ENCODE peak calls at places on chromosomes 3 and 15, in eight cellular contexts. One of them, this sample, is unnamed.

GRCh38 chr3:50256978-50257890 is 11.7 kb upstream of the SEMA3B start:
- DNase-seq in H9: peak; percentile 74
- DNase-seq in mesendoderm: peak; percentile 76
- DNase-seq in ovary: no peak
- DNase-seq in keratinocyte: no peak
- DNase-seq in Peyer's patch: peak; percentile 73
- DNase-seq in uterus: no peak
- DNase-seq in cardiac muscle cell: peak; percentile 49
- DNase-seq in this sample: no peak

GRCh38 chr15:74180689-74181602 is 7.4 kb downstream of the ISLR start:
- DNase-seq in H9: no peak
- DNase-seq in ovary: no peak
- DNase-seq in Peyer's patch: peak; percentile 42
- DNase-seq in mesendoderm: no peak
- DNase-seq in keratinocyte: no peak
- DNase-seq in uterus: peak; percentile 44
- DNase-seq in cardiac muscle cell: no peak
- DNase-seq in this sample: no peak

GRCh38 chr3:160434071-160434470 is 15.5 kb downstream of the TRIM59 start:
- DNase-seq in uterus: no peak
- DNase-seq in ovary: no peak
- DNase-seq in mesendoderm: no peak
- DNase-seq in Peyer's patch: no peak
- DNase-seq in H9: no peak
- DNase-seq in keratinocyte: no peak
- DNase-seq in cardiac muscle cell: peak; percentile 2
- DNase-seq in this sample: no peak

GRCh38 chr3:160163259-160163878 is 61.9 kb upstream of the C3orf80 start:
- DNase-seq in uterus: no peak
- DNase-seq in ovary: no peak
- DNase-seq in cardiac muscle cell: peak; percentile 34
- DNase-seq in H9: no peak
- DNase-seq in Peyer's patch: no peak
- DNase-seq in keratinocyte: no peak
- DNase-seq in mesendoderm: no peak
- DNase-seq in this sample: no peak

GRCh38 chr15:70585707-70586034 is 177.7 kb downstream of the UACA start:
- DNase-seq in keratinocyte: no peak
- DNase-seq in Peyer's patch: no peak
- DNase-seq in cardiac muscle cell: no peak
- DNase-seq in ovary: no peak
- DNase-seq in mesendoderm: no peak
- DNase-seq in uterus: no peak
- DNase-seq in H9: no peak
- DNase-seq in this sample: no peak

GRCh38 chr3:40971191-40972168 is 227.8 kb upstream of the CTNNB1 start:
- DNase-seq in mesendoderm: peak; percentile 38
- DNase-seq in cardiac muscle cell: peak; percentile 55
- DNase-seq in uterus: peak; percentile 86
- DNase-seq in Peyer's patch: peak; percentile 66
- DNase-seq in keratinocyte: no peak
- DNase-seq in H9: no peak
- DNase-seq in ovary: peak; percentile 72
- DNase-seq in this sample: peak; percentile 68

GRCh38 chr15:38610748-38611147 is 46.1 kb upstream of the RASGRP1 start:
- DNase-seq in H9: no peak
- DNase-seq in Peyer's patch: no peak
- DNase-seq in mesendoderm: no peak
- DNase-seq in ovary: no peak
- DNase-seq in cardiac muscle cell: no peak
- DNase-seq in uterus: no peak
- DNase-seq in keratinocyte: no peak
- DNase-seq in this sample: no peak

GRCh38 chr3:142915636-142916035 is 26.8 kb upstream of the PCOLCE2 start:
- DNase-seq in H9: no peak
- DNase-seq in ovary: no peak
- DNase-seq in cardiac muscle cell: no peak
- DNase-seq in keratinocyte: no peak
- DNase-seq in uterus: no peak
- DNase-seq in mesendoderm: peak; percentile 53
- DNase-seq in Peyer's patch: no peak
- DNase-seq in this sample: no peak

GRCh38 chr3:169628567-169628966 is 34.9 kb downstream of the MECOM start:
- DNase-seq in H9: no peak
- DNase-seq in Peyer's patch: no peak
- DNase-seq in keratinocyte: no peak
- DNase-seq in mesendoderm: no peak
- DNase-seq in ovary: no peak
- DNase-seq in cardiac muscle cell: no peak
- DNase-seq in uterus: no peak
- DNase-seq in this sample: no peak

GRCh38 chr3:59575113-59576001 is 525.5 kb upstream of the CFAP20DC start:
- DNase-seq in H9: peak; percentile 83
- DNase-seq in Peyer's patch: peak; percentile 85
- DNase-seq in ovary: peak; percentile 71
- DNase-seq in uterus: peak; percentile 77
- DNase-seq in keratinocyte: no peak
- DNase-seq in cardiac muscle cell: peak; percentile 88
- DNase-seq in mesendoderm: peak; percentile 86
- DNase-seq in this sample: peak; percentile 77
- H3K27ac ChIP-seq in H9: no peak overlapping the region
- H3K27ac ChIP-seq in Peyer's patch: no peak overlapping the region
- H3K27ac ChIP-seq in ovary: no peak overlapping the region
- H3K27ac ChIP-seq in uterus: no peak overlapping the region
- H3K27ac ChIP-seq in keratinocyte: no peak overlapping the region
- H3K27ac ChIP-seq in cardiac muscle cell: no peak overlapping the region
- H3K27ac ChIP-seq in mesendoderm: no peak overlapping the region
- H3K27ac ChIP-seq in this sample: no peak overlapping the region

GRCh38 chr3:36989000-36989399 is 3.9 kb downstream of the EPM2AIP1 start:
- DNase-seq in H9: no peak
- DNase-seq in cardiac muscle cell: no peak
- DNase-seq in keratinocyte: no peak
- DNase-seq in uterus: no peak
- DNase-seq in Peyer's patch: no peak
- DNase-seq in mesendoderm: no peak
- DNase-seq in ovary: no peak
- DNase-seq in this sample: no peak

GRCh38 chr3:36989568-36989967 is 3.4 kb downstream of the EPM2AIP1 start:
- DNase-seq in uterus: no peak
- DNase-seq in H9: no peak
- DNase-seq in ovary: no peak
- DNase-seq in mesendoderm: no peak
- DNase-seq in cardiac muscle cell: no peak
- DNase-seq in keratinocyte: no peak
- DNase-seq in Peyer's patch: no peak
- DNase-seq in this sample: no peak

GRCh38 chr3:36991923-36992805 is 767 bp downstream of the EPM2AIP1 start:
- DNase-seq in cardiac muscle cell: no peak
- DNase-seq in keratinocyte: no peak
- DNase-seq in ovary: no peak
- DNase-seq in uterus: peak; percentile 31
- DNase-seq in mesendoderm: no peak
- DNase-seq in Peyer's patch: no peak
- DNase-seq in H9: no peak
- DNase-seq in this sample: no peak

GRCh38 chr3:36992806-36993325 is at the start of gene EPM2AIP1:
- DNase-seq in ovary: no peak
- DNase-seq in Peyer's patch: peak; percentile 94
- DNase-seq in H9: no peak
- DNase-seq in keratinocyte: peak; percentile 100
- DNase-seq in cardiac muscle cell: peak; percentile 99
- DNase-seq in mesendoderm: no peak
- DNase-seq in uterus: no peak
- DNase-seq in this sample: peak; percentile 98

DNA sequence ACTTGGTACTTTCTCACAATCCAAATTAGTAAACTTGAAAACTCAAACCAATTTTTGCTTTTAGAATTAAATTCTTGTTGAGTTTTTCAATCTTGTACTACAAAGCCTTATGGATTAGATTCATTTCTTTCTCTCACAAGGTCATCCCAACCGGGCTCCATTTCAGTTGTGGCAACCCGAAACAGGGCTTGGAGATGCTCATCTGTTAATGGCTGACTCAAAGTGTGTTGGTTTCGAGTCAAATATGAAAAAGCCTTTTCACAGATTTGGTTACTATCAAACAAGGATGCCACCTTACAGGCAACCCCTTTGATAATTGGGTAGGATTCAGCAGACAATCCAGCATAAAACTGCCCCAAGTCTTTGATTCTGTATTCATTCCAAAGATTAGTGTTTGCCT is 1.8 kb downstream of the EPM2AIP1 start:
- DNase-seq in H9: no peak
- DNase-seq in Peyer's patch: no peak
- DNase-seq in mesendoderm: no peak
- DNase-seq in cardiac muscle cell: no peak
- DNase-seq in ovary: no peak
- DNase-seq in uterus: no peak
- DNase-seq in keratinocyte: no peak
- DNase-seq in this sample: no peak
- H3K27ac ChIP-seq in H9: no peak overlapping the region
- H3K27ac ChIP-seq in Peyer's patch: peak overlapping the region; percentile 100
- H3K27ac ChIP-seq in mesendoderm: no peak overlapping the region
- H3K27ac ChIP-seq in cardiac muscle cell: peak overlapping the region; percentile 98
- H3K27ac ChIP-seq in ovary: peak overlapping the region; percentile 98
- H3K27ac ChIP-seq in uterus: peak overlapping the region; percentile 99
- H3K27ac ChIP-seq in keratinocyte: peak overlapping the region; percentile 91
- H3K27ac ChIP-seq in this sample: peak overlapping the region; percentile 98

DNA sequence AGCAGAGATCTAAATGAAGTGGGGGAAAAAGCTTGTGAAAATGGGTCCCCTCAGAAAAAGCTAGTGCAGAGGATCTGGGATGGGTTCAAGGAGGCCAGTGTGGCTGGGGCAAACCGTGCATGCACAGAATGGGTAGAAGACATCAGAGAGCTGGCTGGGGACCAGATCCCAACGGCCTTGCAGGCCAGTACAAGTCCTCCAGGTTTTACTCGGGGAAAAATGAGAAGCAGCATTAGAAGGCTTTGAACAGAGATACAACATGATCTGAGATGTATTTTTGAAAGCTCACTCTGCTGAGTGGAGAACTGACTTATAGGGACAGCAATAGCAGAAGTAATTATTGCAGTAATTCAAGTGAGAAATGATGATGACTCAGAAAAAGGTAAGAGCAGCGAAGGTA is 114.5 kb downstream of the HERC1 start:
- DNase-seq in Peyer's patch: no peak
- DNase-seq in ovary: no peak
- DNase-seq in uterus: no peak
- DNase-seq in H9: no peak
- DNase-seq in cardiac muscle cell: no peak
- DNase-seq in keratinocyte: no peak
- DNase-seq in mesendoderm: no peak
- DNase-seq in this sample: no peak
- H3K27ac ChIP-seq in Peyer's patch: no peak overlapping the region
- H3K27ac ChIP-seq in ovary: no peak overlapping the region
- H3K27ac ChIP-seq in uterus: peak overlapping the region; percentile 46
- H3K27ac ChIP-seq in H9: no peak overlapping the region
- H3K27ac ChIP-seq in cardiac muscle cell: no peak overlapping the region
- H3K27ac ChIP-seq in keratinocyte: no peak overlapping the region
- H3K27ac ChIP-seq in mesendoderm: no peak overlapping the region
- H3K27ac ChIP-seq in this sample: no peak overlapping the region

GRCh38 chr3:55541016-55541415 is 53.9 kb upstream of the WNT5A start:
- DNase-seq in mesendoderm: no peak
- DNase-seq in cardiac muscle cell: no peak
- DNase-seq in uterus: no peak
- DNase-seq in H9: no peak
- DNase-seq in ovary: no peak
- DNase-seq in keratinocyte: no peak
- DNase-seq in Peyer's patch: no peak
- DNase-seq in this sample: no peak

GRCh38 chr3:55541456-55541855 is 54.4 kb upstream of the WNT5A start:
- DNase-seq in Peyer's patch: no peak
- DNase-seq in uterus: no peak
- DNase-seq in cardiac muscle cell: no peak
- DNase-seq in keratinocyte: no peak
- DNase-seq in H9: no peak
- DNase-seq in ovary: no peak
- DNase-seq in mesendoderm: no peak
- DNase-seq in this sample: no peak

GRCh38 chr3:55538158-55538557 is 51.1 kb upstream of the WNT5A start:
- DNase-seq in Peyer's patch: no peak
- DNase-seq in ovary: no peak
- DNase-seq in uterus: no peak
- DNase-seq in keratinocyte: no peak
- DNase-seq in cardiac muscle cell: no peak
- DNase-seq in mesendoderm: peak; percentile 57
- DNase-seq in H9: no peak
- DNase-seq in this sample: no peak

GRCh38 chr3:55543228-55543627 is 56.1 kb upstream of the WNT5A start:
- DNase-seq in Peyer's patch: no peak
- DNase-seq in keratinocyte: no peak
- DNase-seq in mesendoderm: no peak
- DNase-seq in uterus: no peak
- DNase-seq in H9: no peak
- DNase-seq in ovary: no peak
- DNase-seq in cardiac muscle cell: no peak
- DNase-seq in this sample: no peak

DNA sequence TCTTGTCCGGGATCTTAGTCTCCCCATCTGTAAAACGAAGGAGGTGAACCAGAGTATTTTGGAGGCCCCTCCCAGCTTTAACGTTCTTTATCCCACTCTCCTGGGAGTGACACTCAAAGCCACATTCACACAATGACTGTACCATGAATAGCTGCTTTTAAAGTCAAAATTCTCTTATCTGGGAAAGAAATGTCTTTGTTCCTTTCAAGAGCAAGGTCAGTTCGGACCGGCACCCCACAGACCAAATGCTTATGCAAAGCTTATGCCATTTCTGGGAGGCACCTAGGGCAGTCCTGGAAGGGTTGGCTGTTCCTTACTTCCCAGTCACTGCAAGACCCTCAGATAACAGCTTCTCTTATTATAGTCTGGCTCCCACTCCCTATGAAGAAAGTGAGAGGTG is 53.5 kb upstream of the WNT5A start:
- DNase-seq in keratinocyte: no peak
- DNase-seq in ovary: no peak
- DNase-seq in cardiac muscle cell: no peak
- DNase-seq in Peyer's patch: no peak
- DNase-seq in uterus: no peak
- DNase-seq in mesendoderm: peak; percentile 49
- DNase-seq in H9: no peak
- DNase-seq in this sample: no peak
- H3K27ac ChIP-seq in keratinocyte: no peak overlapping the region
- H3K27ac ChIP-seq in ovary: no peak overlapping the region
- H3K27ac ChIP-seq in cardiac muscle cell: no peak overlapping the region
- H3K27ac ChIP-seq in Peyer's patch: no peak overlapping the region
- H3K27ac ChIP-seq in uterus: no peak overlapping the region
- H3K27ac ChIP-seq in mesendoderm: no peak overlapping the region
- H3K27ac ChIP-seq in H9: peak overlapping the region; percentile 17
- H3K27ac ChIP-seq in this sample: no peak overlapping the region

This sample was measured in psoas muscle.